ENCODE peak calls at places on chromosomes 4 and X, in nine cellular contexts. C is epithelial cell of esophagus; W is NCI-H2081; M is breast epithelium; U is suprapubic skin; V is adrenal gland; N is stimulated activated CD8-positive, alpha-beta memory T cell treated with anti-CD3 and anti-CD28 coated beads, Interleukin-2, amount 100 ng/mL, for 48 hours; E is kidney tubule cell; B is fibroblast of lung. A is an unnamed sample.

GRCh38 chr4:76420901-76421581 is at the start of gene CCDC158:
- DNase-seq in M (no peak), E (peak; percentile 28), W (no peak), V (no peak), U (no peak), C (peak; percentile 19), N (no peak), B (peak; percentile 36), A (no peak)

GRCh38 chrX:132001127-132001526 is 22.0 kb upstream of the STK26 start:
- DNase-seq in V (no peak), M (no peak), B (no peak), C (peak; percentile 91), E (peak; percentile 54), U (no peak), N (no peak), W (no peak), A (no peak)

GRCh38 chr4:179196511-179196910 is 1754.3 kb upstream of the AGA start:
- DNase-seq in V (no peak), U (no peak), M (no peak), W (peak; percentile 0), C (peak; percentile 9), E (peak; percentile 25), B (peak; percentile 81), N (no peak), A (no peak)

GRCh38 chrX:100363926-100364325 is 46.1 kb downstream of the PCDH19 start:
- DNase-seq in C (no peak), V (no peak), N (no peak), M (no peak), B (no peak), E (peak; percentile 9), U (no peak), W (no peak), A (no peak)

GRCh38 chr4:130675262-130675661 is 1579.3 kb downstream of the C4orf33 start:
- DNase-seq in U (no peak), B (no peak), V (no peak), W (peak; percentile 3), E (no peak), M (no peak), N (no peak), C (no peak), A (no peak)

GRCh38 chr4:87451537-87451936 is 29.2 kb downstream of the NUDT9 start:
- DNase-seq in E (no peak), W (no peak), N (no peak), V (no peak), U (no peak), B (no peak), C (no peak), M (no peak), A (no peak)

GRCh38 chrX:115486510-115486909 is 74.5 kb upstream of the PLS3 start:
- DNase-seq in E (no peak), C (no peak), V (no peak), M (no peak), W (no peak), N (no peak), B (no peak), U (no peak), A (no peak)

GRCh38 chrX:52262195-52262546 is 77.5 kb downstream of the MAGED4 start:
- DNase-seq in M (no peak), E (peak; percentile 5), C (no peak), W (no peak), U (no peak), V (no peak), B (no peak), N (no peak), A (no peak)

GRCh38 chr4:23717528-23718248 is 172.2 kb downstream of the PPARGC1A start:
- DNase-seq in N (no peak), V (peak; percentile 53), W (peak; percentile 61), E (peak; percentile 52), M (no peak), B (peak; percentile 36), U (no peak), C (peak; percentile 31), A (no peak)

GRCh38 chrX:26511621-26512363 is 295.8 kb downstream of the MAGEB5 start:
- DNase-seq in E (no peak), B (no peak), V (no peak), C (no peak), M (no peak), U (no peak), N (no peak), W (no peak), A (no peak)

GRCh38 chr4:24768604-24769003 is 26.8 kb upstream of the SOD3 start:
- DNase-seq in V (no peak), B (no peak), U (no peak), C (no peak), M (no peak), E (no peak), N (no peak), W (no peak), A (no peak)

GRCh38 chr4:7652451-7652871 is 217.7 kb upstream of the PSAPL1 start:
- DNase-seq in C (no peak), B (peak; percentile 64), U (no peak), W (no peak), M (no peak), N (no peak), V (no peak), E (no peak), A (no peak)

GRCh38 chrX:53080628-53081580 is 1.3 kb upstream of the TSPYL2 start:
- DNase-seq in N (no peak), C (no peak), V (no peak), M (no peak), B (peak; percentile 19), U (no peak), E (no peak), W (no peak), A (no peak)

GRCh38 chr4:124915073-124915472 is 202.5 kb upstream of the ANKRD50 start:
- DNase-seq in N (no peak), E (no peak), U (no peak), W (no peak), V (no peak), C (no peak), M (no peak), B (no peak), A (no peak)

A was measured in cardiac septum.